ENCODE peak calls at places on chromosomes 6 and 20, in four cellular contexts. V, G, D and E are unnamed samples.

GRCh38 chr20:6665621-6666345 is 101.7 kb upstream of the BMP2 start:
- DNase-seq in V (no peak), G (no peak), D (no peak), E (no peak)

GRCh38 chr20:5668529-5668868 is 81.7 kb upstream of the SHLD1 start:
- DNase-seq in V (no peak), G (no peak), D (no peak), E (no peak)

GRCh38 chr20:51596656-51597388 is 54.3 kb upstream of the NFATC2 start:
- DNase-seq in V (no peak), G (no peak), D (no peak), E (no peak)

GRCh38 chr6:6559994-6560393 is 28.5 kb upstream of the LY86 start:
- DNase-seq in V (no peak), G (no peak), D (no peak), E (no peak)

GRCh38 chr6:154218787-154219186 is 137.8 kb downstream of the IPCEF1 start:
- DNase-seq in V (no peak), G (no peak), D (no peak), E (no peak)

GRCh38 chr6:144845181-144845580 is 560.0 kb downstream of the UTRN start:
- DNase-seq in V (no peak), G (no peak), D (no peak), E (no peak)

GRCh38 chr6:76702187-76702586 is 629.7 kb upstream of the IMPG1 start:
- DNase-seq in V (no peak), G (no peak), D (no peak), E (no peak)

GRCh38 chr6:288861-289260 is 3.4 kb upstream of the DUSP22 start:
- DNase-seq in V (no peak), G (no peak), D (no peak), E (peak)

GRCh38 chr6:121794630-121795029 is 359.2 kb downstream of the GJA1 start:
- DNase-seq in V (no peak), G (no peak), D (no peak), E (no peak)

GRCh38 chr6:92989656-92990055 is 429.7 kb downstream of the EPHA7 start:
- DNase-seq in V (no peak), G (no peak), D (no peak), E (no peak)

GRCh38 chr6:52635049-52635577 is 35.8 kb upstream of the TMEM14A start:
- DNase-seq in V (no peak), G (no peak), D (no peak), E (no peak)

GRCh38 chr6:55925292-55925691 is 49.9 kb upstream of the BMP5 start:
- DNase-seq in V (no peak), G (no peak), D (no peak), E (no peak)

GRCh38 chr6:130647221-130647620 is 180.0 kb upstream of the SMLR1 start:
- DNase-seq in V (no peak), G (no peak), D (no peak), E (no peak)

GRCh38 chr20:49685809-49686208 is 27.9 kb downstream of the B4GALT5 start:
- DNase-seq in V (no peak), G (no peak), D (no peak), E (no peak)

GRCh38 chr20:55174172-55174571 is 698.8 kb downstream of the DOK5 start:
- DNase-seq in V (no peak), G (no peak), D (no peak), E (no peak)

GRCh38 chr6:158849899-158850806 is 31.0 kb upstream of the EZR start:
- DNase-seq in V (no peak), G (no peak), D (no peak), E (no peak)

DNA sequence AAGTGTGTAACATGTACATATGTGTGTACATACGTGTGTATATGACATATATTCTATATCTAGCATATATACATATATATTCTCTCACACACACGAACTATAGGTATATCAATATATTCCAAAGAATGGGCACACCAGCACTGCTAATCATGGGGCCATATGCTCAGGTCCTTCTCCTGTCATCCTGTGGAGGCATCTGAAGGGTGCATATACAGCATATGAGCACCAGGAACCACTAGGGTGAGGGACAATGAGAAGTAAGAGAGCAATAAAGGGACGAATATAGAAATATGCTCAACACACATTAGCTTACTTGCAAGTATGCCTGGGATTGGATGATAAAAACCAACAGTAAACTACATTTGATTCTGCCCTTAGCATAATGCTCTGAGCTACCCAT is 271.9 kb upstream of the THEMIS start:
- DNase-seq in V (no peak), G (no peak), D (no peak), E (no peak)
- TF ChIP-seq CTCF in V (no peak), G (no peak), D (no peak), E (no peak)

GRCh38 chr6:141484726-141485125 is 648.0 kb upstream of the GJE1 start:
- DNase-seq in V (no peak), G (peak), D (no peak), E (no peak)
- TF ChIP-seq CTCF in V (no peak), G (no peak), D (no peak), E (no peak)

GRCh38 chr6:30685157-30685976 is 1.1 kb downstream of the PPP1R18 start:
- DNase-seq in V (no peak), G (peak), D (peak), E (no peak)
- TF ChIP-seq CTCF in V (no peak), G (peak), D (no peak), E (no peak)

GRCh38 chr6:51554029-51554428 is 533.4 kb downstream of the PKHD1 start:
- DNase-seq in V (no peak), G (no peak), D (no peak), E (no peak)

GRCh38 chr6:51562198-51562597 is 525.2 kb downstream of the PKHD1 start:
- DNase-seq in V (no peak), G (no peak), D (no peak), E (no peak)

GRCh38 chr6:51553246-51554015 is 534.0 kb downstream of the PKHD1 start:
- DNase-seq in V (no peak), G (no peak), D (no peak), E (no peak)

DNA sequence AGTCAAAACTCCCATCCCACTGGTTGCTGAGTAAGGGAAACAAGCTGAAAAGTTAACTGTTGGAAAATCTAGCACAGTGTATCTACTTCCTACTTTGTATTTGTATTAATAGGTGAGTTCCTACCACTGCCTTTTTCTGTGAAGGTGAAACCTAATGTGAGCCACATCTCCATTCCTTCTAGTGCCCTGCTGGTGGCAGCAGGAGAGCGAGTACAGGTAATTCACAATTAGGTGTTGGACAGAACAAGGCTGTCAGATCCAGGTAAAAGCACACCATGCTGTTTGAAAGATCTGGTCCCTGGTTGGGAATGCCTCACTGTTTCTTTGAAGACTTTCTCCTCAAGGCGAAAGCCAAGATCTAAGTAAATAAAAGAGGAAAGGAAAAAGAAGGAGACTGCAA is 528.4 kb downstream of the PKHD1 start:
- DNase-seq in V (no peak), G (no peak), D (no peak), E (no peak)
- TF ChIP-seq CTCF in V (no peak), G (peak), D (no peak), E (no peak)

GRCh38 chr20:12573428-12573827 is 435.3 kb upstream of the SPTLC3 start:
- DNase-seq in V (no peak), G (no peak), D (no peak), E (no peak)

GRCh38 chr20:12581644-12582350 is 427.0 kb upstream of the SPTLC3 start:
- DNase-seq in V (no peak), G (no peak), D (no peak), E (no peak)

GRCh38 chr20:12575352-12576095 is 433.2 kb upstream of the SPTLC3 start:
- DNase-seq in V (no peak), G (no peak), D (no peak), E (no peak)

GRCh38 chr20:12577213-12577612 is 431.6 kb upstream of the SPTLC3 start:
- DNase-seq in V (no peak), G (no peak), D (no peak), E (no peak)
- TF ChIP-seq CTCF in V (no peak), G (no peak), D (no peak), E (no peak)

GRCh38 chr6:110617057-110617456 is 140.6 kb upstream of the SLC22A16 start:
- DNase-seq in V (no peak), G (no peak), D (no peak), E (no peak)

GRCh38 chr6:110619275-110619908 is 143.0 kb upstream of the SLC22A16 start:
- DNase-seq in V (no peak), G (no peak), D (no peak), E (no peak)

GRCh38 chr6:110621061-110621460 is 144.6 kb upstream of the SLC22A16 start:
- DNase-seq in V (no peak), G (no peak), D (no peak), E (no peak)

GRCh38 chr6:110620065-110620464 is 143.7 kb upstream of the SLC22A16 start:
- DNase-seq in V (no peak), G (no peak), D (no peak), E (no peak)

DNA sequence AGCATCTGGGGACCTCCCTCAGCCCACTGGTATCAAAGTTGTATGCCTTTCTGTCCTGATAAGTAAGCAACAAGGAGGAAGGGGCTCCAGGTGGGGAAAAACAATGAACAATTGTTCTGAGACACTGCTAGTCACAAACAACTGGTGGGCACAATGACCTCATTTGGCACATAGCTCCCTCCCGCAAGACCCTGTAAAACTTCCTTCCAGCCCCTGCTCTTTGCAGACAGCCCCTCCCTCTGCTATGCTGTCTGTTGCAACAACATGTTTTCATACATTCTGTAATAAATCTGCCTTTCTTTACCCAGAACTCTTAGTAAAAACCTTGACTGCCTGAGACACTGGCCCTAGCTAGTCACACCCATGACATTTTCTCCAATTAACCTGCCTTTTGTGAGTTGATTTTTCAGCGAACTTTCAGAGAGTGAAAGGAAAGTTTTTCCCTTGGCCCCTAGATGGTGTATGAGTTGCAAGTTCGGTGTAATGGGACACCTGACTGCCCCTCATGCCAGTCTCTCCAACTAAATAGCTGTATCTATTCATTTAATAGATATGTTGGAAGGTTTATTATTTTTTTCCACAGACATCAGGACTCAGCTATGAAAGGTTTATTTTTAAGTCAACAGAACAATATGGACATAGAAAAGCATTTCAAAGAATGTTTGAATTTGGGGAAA is 142.3 kb upstream of the SLC22A16 start:
- DNase-seq in V (no peak), G (peak), D (no peak), E (no peak)
- TF ChIP-seq CTCF in V (no peak), G (peak), D (no peak), E (peak)

GRCh38 chr6:91164105-91164504 is 577.2 kb upstream of the MAP3K7 start:
- DNase-seq in V (no peak), G (no peak), D (no peak), E (no peak)

GRCh38 chr6:91173651-91174050 is 586.8 kb upstream of the MAP3K7 start:
- DNase-seq in V (no peak), G (no peak), D (no peak), E (no peak)

GRCh38 chr6:91166271-91166670 is 579.4 kb upstream of the MAP3K7 start:
- DNase-seq in V (no peak), G (no peak), D (no peak), E (no peak)

GRCh38 chr6:91167846-91168245 is 581.0 kb upstream of the MAP3K7 start:
- DNase-seq in V (no peak), G (no peak), D (no peak), E (no peak)
- TF ChIP-seq CTCF in V (no peak), G (peak), D (no peak), E (peak)

GRCh38 chr20:60999256-60999655 is 252.8 kb upstream of the CDH4 start:
- DNase-seq in V (no peak), G (no peak), D (no peak), E (no peak)

GRCh38 chr20:60990647-60991046 is 261.4 kb upstream of the CDH4 start:
- DNase-seq in V (no peak), G (no peak), D (no peak), E (no peak)

DNA sequence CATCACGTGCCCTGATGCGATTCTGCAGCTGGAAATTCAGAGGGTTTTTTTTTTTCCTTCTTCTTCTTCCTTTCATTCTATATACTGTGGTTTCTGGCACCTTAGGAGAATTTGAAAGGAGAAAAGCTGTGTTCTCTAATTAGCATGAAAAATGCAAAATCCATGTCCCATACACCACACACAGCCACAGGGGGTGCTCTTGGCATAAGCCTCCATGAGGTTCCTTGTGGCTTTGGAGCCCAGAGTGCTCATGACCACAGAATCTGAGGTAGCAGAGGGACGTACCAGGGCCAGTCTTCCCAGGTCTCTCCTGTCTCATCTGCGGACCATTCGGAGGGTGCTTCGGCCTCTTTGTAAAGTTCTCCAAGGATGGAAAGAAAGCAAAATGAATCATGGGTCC is 258.4 kb upstream of the CDH4 start:
- DNase-seq in V (no peak), G (no peak), D (no peak), E (no peak)
- TF ChIP-seq CTCF in V (no peak), G (peak), D (no peak), E (peak)